ENCODE peak calls at places on chromosomes 13 and 19, in nine cellular contexts. Q, R, S, D, J, O, K, N and C are unnamed samples.

GRCh38 chr19:4742717-4743646 is 19.3 kb upstream of the DPP9 start:
- DNase-seq in K (peak; percentile 47), R (no peak), N (no peak), Q (no peak), S (no peak), D (peak; percentile 48), J (peak; percentile 52), O (no peak), C (no peak)

GRCh38 chr19:45213031-45213430 is 32.2 kb downstream of the EXOC3L2 start:
- DNase-seq in S (no peak), N (no peak), D (peak; percentile 15), R (no peak), O (no peak), Q (no peak), K (no peak), J (no peak), C (no peak)

GRCh38 chr19:17488593-17489391 is 18.5 kb downstream of the SLC27A1 start:
- DNase-seq in Q (peak; percentile 93), S (peak; percentile 89), R (peak; percentile 94), N (no peak), K (peak; percentile 89), O (no peak), D (peak; percentile 46), J (peak; percentile 96), C (no peak)

GRCh38 chr13:32659736-32660135 is 73.5 kb downstream of the PDS5B start:
- DNase-seq in D (no peak), Q (no peak), J (no peak), K (no peak), R (no peak), S (no peak), O (no peak), N (no peak), C (no peak)

GRCh38 chr19:33239223-33239975 is 13.7 kb upstream of the SLC7A10 start:
- DNase-seq in R (no peak), D (no peak), O (no peak), J (no peak), N (no peak), K (no peak), S (no peak), Q (peak; percentile 45), C (no peak)

GRCh38 chr13:110371550-110372465 is 64.7 kb downstream of the COL4A2 start:
- DNase-seq in Q (no peak), J (no peak), N (no peak), K (no peak), S (no peak), D (no peak), O (no peak), R (no peak), C (no peak)

GRCh38 chr19:39434123-39435076 is 1.3 kb downstream of the RPS16 start:
- DNase-seq in D (peak; percentile 61), N (no peak), O (no peak), Q (no peak), J (no peak), R (no peak), K (no peak), S (no peak), C (no peak)

GRCh38 chr13:29849071-29849541 is 1.3 kb downstream of the UBL3 start:
- DNase-seq in N (no peak), D (peak; percentile 74), J (peak; percentile 23), S (peak; percentile 35), Q (no peak), K (no peak), R (peak; percentile 43), O (peak; percentile 67), C (no peak)

GRCh38 chr19:3346677-3347353 is 19.6 kb upstream of the NFIC start:
- DNase-seq in K (peak; percentile 97), J (no peak), D (peak; percentile 97), O (peak; percentile 91), S (no peak), N (no peak), Q (no peak), R (peak; percentile 55), C (no peak)

GRCh38 chr13:76024151-76024550 is 388.0 kb downstream of the LMO7 start:
- DNase-seq in J (no peak), O (no peak), S (no peak), K (no peak), D (no peak), R (no peak), N (no peak), Q (no peak), C (no peak)

GRCh38 chr13:112892759-112893569 is 76.0 kb upstream of the MCF2L start:
- DNase-seq in S (no peak), K (peak; percentile 54), D (peak; percentile 88), N (no peak), O (no peak), R (peak; percentile 62), Q (peak; percentile 68), J (peak; percentile 46), C (no peak)

GRCh38 chr19:45955905-45956608 is 17.6 kb downstream of the NOVA2 start:
- DNase-seq in R (no peak), J (no peak), O (no peak), D (no peak), N (no peak), Q (no peak), K (no peak), S (no peak), C (no peak)

GRCh38 chr13:25267715-25268114 is 19.6 kb downstream of the MTMR6 start:
- DNase-seq in J (no peak), S (no peak), K (no peak), N (no peak), O (no peak), Q (no peak), D (peak; percentile 68), R (no peak), C (no peak)

GRCh38 chr19:10797541-10798256 is 38.3 kb downstream of the TMED1 start:
- DNase-seq in O (no peak), Q (no peak), R (no peak), N (no peak), S (no peak), K (no peak), J (no peak), D (no peak), C (no peak)

GRCh38 chr13:27038323-27038722 is 133.3 kb downstream of the USP12 start:
- DNase-seq in K (no peak), J (no peak), O (no peak), N (peak; percentile 52), D (peak; percentile 83), R (no peak), Q (no peak), S (no peak), C (no peak)

DNA sequence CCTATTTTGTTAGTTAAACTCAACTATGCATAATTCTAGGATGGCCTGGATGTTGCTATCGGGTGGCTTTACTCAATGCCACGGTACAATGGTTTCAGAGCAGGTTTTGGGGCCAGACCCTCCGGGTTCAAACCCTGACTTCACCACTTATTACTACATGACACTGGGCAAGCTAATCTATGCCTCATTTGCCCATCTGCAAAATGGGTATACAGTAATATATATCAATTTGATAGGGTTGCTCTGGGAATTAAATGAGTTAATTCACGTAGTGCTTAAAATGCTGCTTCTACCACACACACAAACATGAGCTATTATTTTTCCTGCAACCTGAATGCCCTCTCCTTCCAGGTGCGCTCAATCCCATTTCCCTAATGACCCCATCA is 839 bp downstream of the ESD start:
- DNase-seq in J (no peak), S (no peak), K (no peak), O (no peak), Q (no peak), D (no peak), R (no peak), N (no peak), C (no peak)
- H3K4me1 ChIP-seq in J (peaks cover 30% of the 10 kb centered on the region), S (no peaks in the 10 kb centered on the region), K (peaks cover 14% of the 10 kb centered on the region), O (peaks cover 32% of the 10 kb centered on the region), Q (peaks cover 7% of the 10 kb centered on the region), D (peaks cover 20% of the 10 kb centered on the region), R (peaks cover 4% of the 10 kb centered on the region), N (peaks cover 14% of the 10 kb centered on the region), C (peaks cover 45% of the 10 kb centered on the region)

GRCh38 chr19:6270822-6271221 is 9.0 kb downstream of the MLLT1 start:
- DNase-seq in D (peak; percentile 46), Q (no peak), K (no peak), S (no peak), O (no peak), J (no peak), N (no peak), R (no peak), C (no peak)

GRCh38 chr19:6272913-6273600 is 6.7 kb downstream of the MLLT1 start:
- DNase-seq in R (no peak), J (peak; percentile 54), N (no peak), S (no peak), O (no peak), D (peak; percentile 55), K (no peak), Q (no peak), C (no peak)

GRCh38 chr19:6271251-6271650 is 8.5 kb downstream of the MLLT1 start:
- DNase-seq in K (no peak), D (peak; percentile 83), S (peak; percentile 49), O (no peak), N (no peak), J (no peak), Q (no peak), R (no peak), C (no peak)

GRCh38 chr19:6272411-6272791 is 7.4 kb downstream of the MLLT1 start:
- DNase-seq in O (no peak), S (peak; percentile 77), Q (no peak), J (peak; percentile 44), D (no peak), N (no peak), K (no peak), R (no peak), C (no peak)

GRCh38 chr19:6271721-6272410 is 7.9 kb downstream of the MLLT1 start:
- DNase-seq in S (peak; percentile 71), Q (peak; percentile 84), D (peak; percentile 92), O (peak; percentile 87), K (peak; percentile 69), N (no peak), J (peak; percentile 31), R (peak; percentile 58), C (no peak)
- TF ChIP-seq CTCF in S (peak; percentile 13), Q (no peak), D (no peak), O (no peak), K (no peak), N (no peak), J (no peak), R (no peak), C (no peak)

DNA sequence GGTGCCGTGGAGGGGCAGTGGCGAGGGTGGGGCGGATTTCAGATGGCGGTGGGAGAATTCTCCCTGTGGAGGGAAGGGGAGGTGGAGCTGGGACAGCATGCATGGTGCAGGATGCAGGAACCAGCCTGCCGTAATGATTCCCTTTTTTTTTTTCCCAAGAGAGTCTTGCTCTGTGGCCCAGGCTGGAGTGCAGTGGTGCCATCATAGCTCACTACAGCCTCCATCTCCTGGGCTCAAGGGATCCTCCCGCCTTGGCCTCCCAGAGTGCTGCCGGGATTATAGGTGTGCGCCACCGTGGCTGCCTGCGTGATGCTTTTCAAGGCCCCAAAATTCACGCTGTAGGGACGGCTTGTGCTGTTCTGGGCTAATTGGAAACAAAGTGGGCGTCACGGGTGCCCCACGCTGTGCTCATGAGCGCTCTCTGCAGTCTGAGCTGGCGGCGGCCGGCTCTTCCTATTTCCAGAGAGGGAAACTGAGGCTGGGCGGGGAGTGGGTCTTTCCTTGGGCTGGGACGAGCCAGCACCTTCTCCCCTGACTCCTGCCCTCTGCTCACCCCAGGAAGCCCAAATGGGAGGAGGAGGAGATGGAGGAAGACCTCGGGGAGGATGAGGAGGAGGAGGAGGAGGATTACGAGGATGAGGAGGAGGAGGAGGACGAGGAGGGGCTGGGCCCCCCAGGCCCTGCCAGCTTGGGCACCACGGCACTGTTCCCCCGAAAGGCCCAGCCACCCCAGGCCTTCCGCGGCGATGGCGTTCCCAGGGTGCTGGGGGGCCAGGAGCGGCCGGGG is 6.2 kb downstream of the ARID3A start:
- DNase-seq in K (no peak), N (no peak), S (no peak), O (no peak), J (no peak), R (no peak), D (peak; percentile 86), Q (no peak), C (no peak)
- H3K4me1 ChIP-seq in K (peaks cover 31% of the 10 kb centered on the region), N (peaks cover 42% of the 10 kb centered on the region), S (peaks cover 11% of the 10 kb centered on the region), O (peaks cover 32% of the 10 kb centered on the region), J (peaks cover 20% of the 10 kb centered on the region), R (peaks cover 31% of the 10 kb centered on the region), D (peaks cover 16% of the 10 kb centered on the region), Q (peaks cover 32% of the 10 kb centered on the region), C (peaks cover 44% of the 10 kb centered on the region)

GRCh38 chr19:42199440-42200115 is 17.9 kb downstream of the DEDD2 start:
- DNase-seq in D (peak; percentile 69), Q (peak; percentile 93), N (no peak), O (no peak), J (no peak), R (no peak), K (no peak), S (no peak), C (no peak)
- TF ChIP-seq CTCF in D (no peak), Q (no peak), N (no peak), O (no peak), J (no peak), R (no peak), K (no peak), S (no peak), C (no peak)